ENCODE peak calls at places on chromosome 10, in four cellular contexts. V, R, M and J are unnamed samples.
A peak's percentile ranks its signal among the peaks of the same experiment; 100 is the strongest.

GRCh38 chr10:27457966-27458365 is 46.1 kb upstream of the RAB18 start:
- DNase-seq in V (no peak), R (no peak), M (no peak), J (no peak)

GRCh38 chr10:972763-973162 is 15.5 kb upstream of the GTPBP4 start:
- DNase-seq in V (no peak), R (no peak), M (no peak), J (no peak)

GRCh38 chr10:69742928-69743602 is 58.6 kb upstream of the COL13A1 start:
- DNase-seq in V (no peak), R (no peak), M (no peak), J (no peak)

GRCh38 chr10:30637881-30638467 is 8.4 kb upstream of the LYZL2 start:
- DNase-seq in V (no peak), R (peak; percentile 70), M (no peak), J (no peak)

GRCh38 chr10:74704629-74705360 is 121.6 kb upstream of the KAT6B start:
- DNase-seq in V (no peak), R (no peak), M (no peak), J (no peak)

GRCh38 chr10:101224910-101225823 is 4.1 kb downstream of the LBX1 start:
- DNase-seq in V (no peak), R (no peak), M (no peak), J (no peak)

GRCh38 chr10:115998301-115998700 is 274.7 kb downstream of the GFRA1 start:
- DNase-seq in V (no peak), R (no peak), M (no peak), J (no peak)

GRCh38 chr10:87538092-87538795 is 33.6 kb downstream of the MINPP1 start:
- DNase-seq in V (no peak), R (no peak), M (no peak), J (no peak)

GRCh38 chr10:133608855-133609254 is 17.7 kb downstream of the FRG2B start:
- DNase-seq in V (peak; percentile 7), R (peak; percentile 38), M (no peak), J (no peak)

GRCh38 chr10:22351131-22351703 is 5.9 kb downstream of the SPAG6 start:
- DNase-seq in V (no peak), R (no peak), M (no peak), J (no peak)

GRCh38 chr10:103111031-103111917 is 81.8 kb downstream of the NT5C2 start:
- DNase-seq in V (no peak), R (peak; percentile 39), M (no peak), J (no peak)

GRCh38 chr10:73898730-73899400 is 12.1 kb upstream of the PLAU start:
- DNase-seq in V (no peak), R (no peak), M (no peak), J (no peak)

GRCh38 chr10:102335184-102335583 is 60.3 kb upstream of the NFKB2 start:
- DNase-seq in V (no peak), R (no peak), M (no peak), J (no peak)

GRCh38 chr10:6083523-6084475 is 5.0 kb upstream of the RBM17 start:
- DNase-seq in V (peak; percentile 60), R (no peak), M (no peak), J (peak; percentile 52)

GRCh38 chr10:84352251-84352842 is 24.0 kb downstream of the CCSER2 start:
- DNase-seq in V (peak; percentile 50), R (peak; percentile 75), M (no peak), J (peak; percentile 39)

GRCh38 chr10:4212111-4212635 is 427.2 kb upstream of the KLF6 start:
- DNase-seq in V (no peak), R (no peak), M (no peak), J (no peak)